ENCODE peak calls at places on chromosomes 5 and 9, in four cellular contexts. T is left ventricle myocardium inferior, R is mucosa of descending colon, M is AG04449. F is an unnamed sample.

GRCh38 chr5:120405923-120406322 is 58.2 kb upstream of the PRR16 start:
- DNase-seq in T (no peak), R (no peak), M (no peak), F (no peak)

GRCh38 chr9:88534456-88535225 is at the start of gene NXNL2:
- DNase-seq in T (peak), R (peak), M (no peak), F (peak)

GRCh38 chr5:145246961-145247744 is 588.0 kb downstream of the PRELID2 start:
- DNase-seq in T (no peak), R (no peak), M (no peak), F (no peak)

GRCh38 chr5:128083811-128084227 is 253 bp downstream of the SLC12A2 start:
- DNase-seq in T (no peak), R (no peak), M (no peak), F (no peak)

GRCh38 chr5:126676195-126676624 is 75.5 kb downstream of the PHAX start:
- DNase-seq in T (no peak), R (no peak), M (no peak), F (peak)

GRCh38 chr5:150402226-150402773 is 10.4 kb downstream of the CD74 start:
- DNase-seq in T (no peak), R (no peak), M (no peak), F (no peak)

GRCh38 chr9:129487658-129488483 is 133.0 kb downstream of the C9orf50 start:
- DNase-seq in T (peak), R (peak), M (no peak), F (peak)

GRCh38 chr5:41415242-41415641 is 95.2 kb downstream of the PLCXD3 start:
- DNase-seq in T (no peak), R (no peak), M (no peak), F (no peak)

GRCh38 chr9:114473447-114473801 is 31.8 kb downstream of the WHRN start:
- DNase-seq in T (no peak), R (no peak), M (no peak), F (no peak)

GRCh38 chr9:120869360-120869687 is 7.7 kb downstream of the PHF19 start:
- DNase-seq in T (no peak), R (no peak), M (no peak), F (no peak)

GRCh38 chr9:120866651-120867050 is 10.3 kb downstream of the PHF19 start:
- DNase-seq in T (no peak), R (no peak), M (no peak), F (no peak)

GRCh38 chr9:120868676-120869359 is 8.2 kb downstream of the PHF19 start:
- DNase-seq in T (peak), R (peak), M (peak), F (peak)

GRCh38 chr9:120868339-120868675 is 8.7 kb downstream of the PHF19 start:
- DNase-seq in T (no peak), R (no peak), M (peak), F (no peak)

DNA sequence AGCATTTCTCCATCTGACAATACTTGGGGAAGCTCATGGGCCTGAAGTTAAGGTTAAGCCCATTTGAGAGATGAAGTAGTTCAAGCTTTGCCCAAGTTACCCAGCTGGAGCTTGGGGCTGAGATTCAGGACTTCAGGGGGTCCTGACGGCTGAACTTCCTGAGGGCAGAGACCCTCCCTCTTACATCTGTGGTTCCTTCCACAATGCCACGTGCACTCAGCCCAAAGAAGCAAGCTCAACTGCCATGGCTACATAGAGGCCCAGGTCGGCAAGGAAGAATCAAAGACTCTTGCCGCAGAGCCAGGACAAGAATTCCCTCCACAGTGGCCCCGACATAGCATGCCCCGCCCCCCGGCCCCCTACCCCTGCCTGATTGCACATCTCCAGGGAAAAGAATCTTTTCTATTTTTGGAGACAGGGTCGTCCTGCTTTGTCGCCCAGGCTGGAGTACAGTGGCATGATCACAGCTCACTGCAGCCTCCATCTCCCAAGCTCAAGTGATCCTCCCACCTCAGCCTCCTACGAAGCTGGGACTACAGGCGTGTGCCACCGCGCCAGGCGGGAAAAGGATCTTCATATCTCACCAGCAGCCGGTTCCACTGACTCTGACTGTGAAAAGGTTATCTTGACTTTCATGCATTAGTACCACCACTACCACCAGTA is 9.2 kb downstream of the PHF19 start:
- DNase-seq in T (no peak), R (no peak), M (no peak), F (peak)
- H3K4me3 ChIP-seq in T (peak), R (no peak), M (no peak), F (no peak)

GRCh38 chr5:77638204-77638762 is at the start of gene OTP:
- DNase-seq in T (no peak), R (no peak), M (no peak), F (no peak)
- H3K4me3 ChIP-seq in T (no peak), R (no peak), M (no peak), F (no peak)

GRCh38 chr5:109327572-109327971 is 82.2 kb downstream of the PJA2 start:
- DNase-seq in T (no peak), R (no peak), M (no peak), F (no peak)
- H3K4me3 ChIP-seq in T (no peak), R (no peak), M (no peak), F (no peak)

GRCh38 chr5:138468133-138468965 is 3.1 kb downstream of the EGR1 start:
- DNase-seq in T (no peak), R (no peak), M (no peak), F (peak)

GRCh38 chr5:138467711-138468132 is 2.4 kb downstream of the EGR1 start:
- DNase-seq in T (no peak), R (no peak), M (no peak), F (no peak)

GRCh38 chr5:138470322-138471285 is 5.3 kb downstream of the EGR1 start:
- DNase-seq in T (no peak), R (no peak), M (no peak), F (no peak)

GRCh38 chr5:138469540-138470321 is 4.5 kb downstream of the EGR1 start:
- DNase-seq in T (no peak), R (no peak), M (peak), F (no peak)

GRCh38 chr5:138468966-138469539 is 3.8 kb downstream of the EGR1 start:
- DNase-seq in T (no peak), R (no peak), M (no peak), F (no peak)
- H3K4me3 ChIP-seq in T (no peak), R (no peak), M (no peak), F (no peak)

DNA sequence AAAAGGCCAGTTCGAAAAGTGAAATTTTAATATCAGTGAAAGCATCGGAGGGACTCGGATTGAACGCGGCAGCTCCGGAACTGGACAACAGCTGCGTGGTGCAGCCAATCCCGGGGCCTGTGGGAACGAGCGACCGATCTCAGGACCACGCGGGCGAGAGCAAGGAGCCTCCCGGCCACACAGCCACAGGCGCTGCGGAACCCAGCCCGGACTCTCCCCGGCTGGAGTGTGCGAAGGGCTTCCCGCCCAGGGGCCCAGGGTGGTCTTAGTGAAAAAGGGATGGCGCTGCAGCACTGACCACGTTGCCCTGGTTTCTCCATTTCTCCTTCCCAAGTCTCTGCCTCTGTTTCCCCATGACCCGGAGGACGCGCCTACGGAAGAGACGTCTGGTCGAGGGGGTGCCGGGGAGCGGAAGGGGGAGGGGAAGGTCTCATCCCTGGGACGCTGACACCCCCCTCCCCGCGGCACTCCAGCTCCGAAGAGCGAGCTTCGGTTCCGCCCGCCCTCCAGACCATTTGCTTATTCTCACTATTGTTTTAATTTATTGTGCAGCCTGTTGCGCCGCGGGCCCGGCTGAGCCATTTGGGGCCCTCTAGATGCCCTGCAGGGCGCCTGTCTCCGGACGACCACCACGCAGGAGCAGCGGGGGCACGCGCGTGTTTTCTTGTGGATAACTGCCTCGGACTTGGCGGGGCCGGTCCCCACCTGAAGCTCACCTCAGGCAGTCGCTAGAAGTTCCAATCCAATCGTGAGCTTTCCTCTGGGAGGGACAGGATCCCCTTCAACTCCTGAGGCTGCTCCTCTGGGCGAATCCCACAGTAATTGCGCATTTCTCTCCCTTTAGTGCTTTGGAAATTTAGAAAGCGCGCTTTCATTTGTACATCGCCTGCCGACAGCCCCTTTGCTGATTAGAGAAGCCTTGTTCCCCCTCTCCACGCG is 303.0 kb downstream of the PARP8 start:
- DNase-seq in T (no peak), R (no peak), M (no peak), F (no peak)
- H3K4me3 ChIP-seq in T (peak), R (no peak), M (peak), F (no peak)

DNA sequence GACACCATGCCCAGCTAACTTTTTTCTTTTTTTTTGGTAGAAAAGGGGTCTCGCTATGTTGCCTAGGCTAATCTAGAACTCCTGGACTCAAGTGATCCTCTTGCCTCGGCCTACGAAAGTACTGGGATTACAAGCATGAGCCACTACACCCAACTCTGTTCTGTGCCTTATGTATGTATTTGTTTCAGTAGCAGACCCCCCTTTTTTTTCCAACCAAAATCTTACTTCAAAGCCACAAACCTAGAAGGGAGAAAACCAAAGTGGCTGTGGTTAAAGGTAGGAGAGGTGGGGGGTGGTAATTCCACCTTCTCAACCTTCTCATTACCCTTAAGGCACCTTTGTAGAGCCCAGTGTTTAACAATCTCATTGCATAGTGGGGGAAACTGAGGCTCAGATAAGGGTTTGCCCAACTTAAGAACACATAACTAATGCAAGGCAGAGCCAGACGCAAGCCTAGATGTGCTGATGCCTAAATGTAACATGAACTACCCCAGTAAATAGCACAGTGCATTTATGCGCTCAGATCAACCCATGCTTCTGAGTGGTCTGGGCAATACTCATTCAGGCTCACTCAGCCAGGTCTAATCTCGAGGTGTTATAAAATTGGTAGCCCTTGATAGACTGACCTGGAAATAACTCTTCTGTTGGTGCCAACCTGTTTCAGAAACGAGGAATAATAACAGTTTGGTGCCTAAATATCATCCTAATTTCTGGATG is 33.0 kb downstream of the ITK start:
- DNase-seq in T (no peak), R (no peak), M (no peak), F (no peak)
- H3K4me3 ChIP-seq in T (no peak), R (no peak), M (no peak), F (no peak)

GRCh38 chr5:118863345-118863744 is 125.0 kb downstream of the DTWD2 start:
- DNase-seq in T (no peak), R (no peak), M (peak), F (no peak)
- H3K4me3 ChIP-seq in T (no peak), R (no peak), M (no peak), F (no peak)

DNA sequence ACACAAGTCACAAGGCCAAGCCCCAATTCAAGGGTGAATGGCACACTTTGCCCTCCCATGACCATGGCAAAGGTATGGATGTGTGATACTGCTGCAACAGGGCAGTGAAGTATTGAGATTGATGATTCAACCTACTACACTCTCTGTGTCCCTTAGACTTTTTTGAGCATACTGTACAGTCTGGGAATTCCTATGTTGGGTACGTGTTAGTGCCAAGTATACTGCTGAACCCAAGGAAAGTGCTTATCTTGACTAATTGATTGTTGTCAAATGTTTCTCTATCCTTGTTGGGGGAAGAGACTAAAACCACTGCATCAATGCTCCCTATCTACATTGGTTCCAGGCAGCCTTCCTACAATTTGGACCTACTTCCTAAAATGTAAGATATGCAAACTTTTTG is 93.7 kb downstream of the NDFIP1 start:
- DNase-seq in T (no peak), R (no peak), M (peak), F (no peak)
- H3K4me3 ChIP-seq in T (no peak), R (no peak), M (no peak), F (no peak)

GRCh38 chr9:121277518-121278275 is 9.7 kb downstream of the GSN start:
- DNase-seq in T (no peak), R (no peak), M (peak), F (no peak)
- H3K4me3 ChIP-seq in T (no peak), R (no peak), M (peak), F (no peak)

F was measured in ovary.